ENCODE peak calls at places on chromosomes 12 and 14, in ten cellular contexts. L is brain pericyte; D is AG08396; A is AG10803; W is vagina; Z is A172; J is MG63; Q is SHP77; E is prostate gland; I is activated T-cell treated with anti-CD3 and anti-CD28 coated beads, Interleukin-2, amount 50 U/mL, for 72 hours. H is an unnamed sample.

GRCh38 chr12:76768566-76768965 is 4.7 kb downstream of the ZDHHC17 start:
- DNase-seq in A (no peak), Q (no peak), W (no peak), Z (no peak), D (no peak), L (no peak), J (no peak), I (no peak), E (no peak), H (peak)

GRCh38 chr14:78018283-78018682 is 151.9 kb upstream of the NRXN3 start:
- DNase-seq in L (no peak), W (no peak), Z (no peak), J (no peak), I (no peak), Q (no peak), E (no peak), A (no peak), D (no peak), H (no peak)

GRCh38 chr14:76203086-76204001 is 51.6 kb downstream of the GPATCH2L start:
- DNase-seq in J (peak), L (peak), D (peak), I (no peak), E (no peak), Z (peak), W (no peak), Q (no peak), A (peak), H (peak)

GRCh38 chr12:27756670-27757069 is 23.4 kb upstream of the KLHL42 start:
- DNase-seq in Z (no peak), E (no peak), A (no peak), J (no peak), L (no peak), D (no peak), W (no peak), Q (no peak), I (no peak), H (no peak)

GRCh38 chr12:14810953-14811483 is 3.0 kb downstream of the SMCO3 start:
- DNase-seq in I (peak), D (peak), J (no peak), Q (no peak), E (peak), Z (peak), W (no peak), L (no peak), A (no peak), H (peak)

GRCh38 chr14:97346675-97347074 is 549.5 kb downstream of the VRK1 start:
- DNase-seq in L (no peak), J (no peak), W (no peak), I (no peak), D (no peak), Z (no peak), Q (no peak), A (no peak), E (no peak), H (no peak)

GRCh38 chr12:6953417-6954315 is 2.5 kb downstream of the PTPN6 start:
- DNase-seq in L (no peak), Z (no peak), A (no peak), Q (no peak), D (no peak), W (no peak), I (peak), E (no peak), J (no peak), H (no peak)

GRCh38 chr14:23543403-23543802 is 8.2 kb downstream of the ZFHX2 start:
- DNase-seq in A (no peak), J (no peak), L (no peak), D (no peak), I (no peak), Z (no peak), Q (no peak), W (no peak), E (no peak), H (no peak)

H was measured in adipocyte.